ENCODE peak calls at places on chromosomes 11 and 22, in four cellular contexts. S is A549, C is HepG2, H is K562. O is an unnamed sample.

GRCh38 chr11:2099523-2100316 is 39.5 kb downstream of the IGF2 start:
- DNase-seq in S (no peak), C (no peak), H (no peak), O (no peak)

GRCh38 chr22:26835929-26836528 is 178.6 kb downstream of the MIAT start:
- DNase-seq in S (peak), C (peak), H (peak), O (peak)

GRCh38 chr11:126816655-126817054 is 183.9 kb downstream of the KIRREL3 start:
- DNase-seq in S (no peak), C (no peak), H (no peak), O (no peak)

GRCh38 chr11:3340025-3340424 is 38.9 kb downstream of the ZNF195 start:
- DNase-seq in S (peak), C (no peak), H (peak), O (no peak)

GRCh38 chr11:47176328-47177228 is at the start of gene ARFGAP2:
- DNase-seq in S (peak), C (peak), H (peak), O (no peak)

GRCh38 chr11:71447791-71448256 is 369 bp downstream of the DHCR7 start:
- DNase-seq in S (no peak), C (no peak), H (peak), O (peak)

GRCh38 chr11:22752908-22753310 is 76.7 kb downstream of the SVIP start:
- DNase-seq in S (no peak), C (no peak), H (no peak), O (no peak)

GRCh38 chr11:47388697-47389576 is 10.6 kb upstream of the SPI1 start:
- DNase-seq in S (no peak), C (no peak), H (no peak), O (no peak)

GRCh38 chr22:26161746-26162145 is 7.5 kb upstream of the SEZ6L start:
- DNase-seq in S (no peak), C (no peak), H (no peak), O (no peak)

GRCh38 chr11:68826726-68827125 is 15.0 kb downstream of the CPT1A start:
- DNase-seq in S (no peak), C (no peak), H (no peak), O (no peak)

GRCh38 chr22:28939932-28940331 is 56.6 kb downstream of the ZNRF3 start:
- DNase-seq in S (no peak), C (no peak), H (no peak), O (no peak)

GRCh38 chr11:71286701-71287643 is 34.6 kb upstream of the SHANK2 start:
- DNase-seq in S (peak), C (peak), H (no peak), O (no peak)

GRCh38 chr22:47289316-47289985 is 527.0 kb downstream of the TBC1D22A start:
- DNase-seq in S (no peak), C (no peak), H (no peak), O (no peak)

GRCh38 chr11:89293966-89294679 is 116.4 kb downstream of the TYR start:
- DNase-seq in S (no peak), C (no peak), H (no peak), O (peak)

GRCh38 chr11:57552479-57552878 is 15.0 kb downstream of the UBE2L6 start:
- DNase-seq in S (no peak), C (peak), H (no peak), O (no peak)

DNA sequence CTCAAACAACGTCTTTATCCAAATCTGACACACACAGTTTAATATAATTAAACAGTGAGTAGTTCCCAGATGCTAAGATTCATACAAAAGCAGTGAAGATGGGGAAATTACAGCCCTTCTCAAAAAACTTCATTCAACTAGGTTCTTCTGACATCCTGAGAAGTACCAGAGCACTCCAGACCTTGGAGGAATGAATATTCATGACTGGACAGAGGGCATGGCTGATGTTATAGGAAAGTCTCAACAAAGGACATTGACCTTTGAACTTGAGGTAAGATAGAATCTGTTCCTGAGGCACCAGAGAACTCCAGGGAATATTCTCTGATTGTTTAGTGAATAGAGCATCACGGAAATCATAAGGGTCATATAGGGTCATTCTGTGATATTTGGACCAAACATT is 106.4 kb upstream of the SLC5A12 start:
- DNase-seq in S (no peak), C (no peak), H (no peak), O (no peak)
- TF ChIP-seq JUN in S (no peak), C (no peak), H (no peak), O (no peak)

GRCh38 chr11:6569706-6570105 is 33.7 kb downstream of the RRP8 start:
- DNase-seq in S (no peak), C (no peak), H (no peak), O (no peak)

GRCh38 chr11:6570691-6571427 is 32.6 kb downstream of the RRP8 start:
- DNase-seq in S (no peak), C (no peak), H (no peak), O (no peak)

GRCh38 chr11:6571434-6572008 is 31.9 kb downstream of the RRP8 start:
- DNase-seq in S (no peak), C (no peak), H (no peak), O (no peak)

GRCh38 chr11:6574816-6575715 is 28.4 kb downstream of the RRP8 start:
- DNase-seq in S (no peak), C (no peak), H (no peak), O (peak)

DNA sequence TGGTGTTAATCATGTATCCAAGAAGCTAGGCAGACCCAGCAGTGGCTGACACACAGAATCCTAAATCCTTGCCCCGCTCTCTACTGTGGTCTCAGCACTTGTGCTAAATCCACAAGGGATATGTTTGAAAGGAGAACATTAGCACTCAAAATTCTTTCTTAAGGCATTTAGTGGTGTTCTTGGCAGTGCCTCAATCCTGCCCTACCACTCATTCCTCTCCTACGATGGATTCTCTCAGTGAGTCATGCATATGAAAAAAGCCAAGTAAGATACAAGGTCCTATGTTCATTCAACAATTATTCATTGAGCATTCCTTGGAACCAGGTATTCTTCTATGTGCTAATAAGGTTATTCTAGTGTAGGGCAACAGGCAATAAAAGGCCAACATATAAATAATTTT is 31.2 kb downstream of the RRP8 start:
- DNase-seq in S (no peak), C (no peak), H (no peak), O (no peak)
- TF ChIP-seq CEBPB in S (no peak), C (no peak), H (no peak), O (no peak)

GRCh38 chr22:19940536-19941364 is 822 bp upstream of the COMT start:
- DNase-seq in S (no peak), C (no peak), H (peak), O (no peak)
- TF ChIP-seq JUN in S (no peak), C (no peak), H (no peak), O (no peak)

GRCh38 chr11:11171854-11172253 is 181.2 kb downstream of the CSNK2A3 start:
- DNase-seq in S (no peak), C (no peak), H (no peak), O (no peak)
- TF ChIP-seq CEBPB in S (no peak), C (no peak), H (no peak), O (no peak)

GRCh38 chr11:50178732-50179131 is 146.1 kb downstream of the OR4C45 start:
- DNase-seq in S (no peak), C (no peak), H (no peak), O (no peak)

GRCh38 chr11:50169634-50170033 is 137.0 kb downstream of the OR4C45 start:
- DNase-seq in S (no peak), C (no peak), H (no peak), O (no peak)

GRCh38 chr11:50174975-50175374 is 142.3 kb downstream of the OR4C45 start:
- DNase-seq in S (no peak), C (no peak), H (no peak), O (no peak)

GRCh38 chr11:50170115-50170514 is 137.4 kb downstream of the OR4C45 start:
- DNase-seq in S (no peak), C (no peak), H (no peak), O (no peak)

DNA sequence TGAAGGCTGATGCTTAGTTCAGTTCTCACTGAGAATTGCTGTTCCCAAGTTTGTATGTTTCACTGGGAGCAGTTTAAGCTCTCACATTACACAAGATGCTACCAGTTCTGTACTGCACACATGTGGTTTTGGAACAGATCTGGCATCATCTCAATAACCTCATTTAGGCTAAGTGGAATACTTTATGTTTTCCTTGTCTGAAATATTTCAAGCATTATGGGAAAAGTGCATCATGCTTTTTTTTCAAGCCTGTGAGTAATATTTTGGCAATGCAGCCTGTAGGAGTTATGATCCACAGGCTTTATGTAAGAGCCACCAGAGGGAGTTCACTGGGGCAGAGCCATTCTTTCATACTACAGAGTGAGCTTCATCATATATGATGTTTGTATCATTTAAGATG is 141.5 kb downstream of the OR4C45 start:
- DNase-seq in S (no peak), C (no peak), H (no peak), O (no peak)
- TF ChIP-seq JUN in S (no peak), C (no peak), H (no peak), O (no peak)

GRCh38 chr22:17390087-17390486 is 20.8 kb downstream of the CECR2 start:
- DNase-seq in S (no peak), C (no peak), H (no peak), O (no peak)

GRCh38 chr22:17384612-17385345 is 15.5 kb downstream of the CECR2 start:
- DNase-seq in S (no peak), C (no peak), H (no peak), O (no peak)

GRCh38 chr22:17388235-17388634 is 19.0 kb downstream of the CECR2 start:
- DNase-seq in S (no peak), C (no peak), H (no peak), O (no peak)

GRCh38 chr22:17381237-17381913 is 12.1 kb downstream of the CECR2 start:
- DNase-seq in S (no peak), C (peak), H (no peak), O (no peak)

GRCh38 chr22:17387356-17387755 is 18.1 kb downstream of the CECR2 start:
- DNase-seq in S (no peak), C (no peak), H (no peak), O (no peak)
- TF ChIP-seq CEBPB in S (no peak), C (no peak), H (no peak), O (no peak)

GRCh38 chr11:73168925-73169579 is 26.9 kb upstream of the FCHSD2 start:
- DNase-seq in S (no peak), C (peak), H (no peak), O (no peak)

GRCh38 chr11:73167555-73167954 is 25.4 kb upstream of the FCHSD2 start:
- DNase-seq in S (no peak), C (no peak), H (no peak), O (no peak)

GRCh38 chr11:73171762-73172161 is 29.6 kb upstream of the FCHSD2 start:
- DNase-seq in S (no peak), C (no peak), H (no peak), O (no peak)

GRCh38 chr11:73172992-73173656 is 31.0 kb upstream of the FCHSD2 start:
- DNase-seq in S (no peak), C (peak), H (no peak), O (no peak)

DNA sequence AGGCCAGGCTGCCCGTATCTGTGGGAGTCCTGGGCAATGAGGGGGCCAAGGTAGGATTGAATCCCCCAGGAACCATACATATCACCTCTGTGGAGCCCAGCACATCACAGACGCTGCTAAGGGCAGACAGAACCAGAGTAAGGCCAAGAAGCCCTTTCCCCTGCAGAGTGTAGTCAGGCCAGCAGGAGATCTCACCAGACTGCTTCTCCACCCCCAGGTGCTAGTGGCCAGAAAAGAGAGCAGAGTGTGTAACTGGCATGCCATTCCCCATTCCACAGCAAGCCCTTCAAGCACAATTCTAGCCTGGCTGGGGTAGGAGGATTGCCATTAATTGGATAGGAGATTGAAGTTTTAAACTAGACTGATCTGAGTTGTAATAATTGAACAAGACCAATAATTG is 28.0 kb upstream of the FCHSD2 start:
- DNase-seq in S (no peak), C (no peak), H (no peak), O (no peak)
- TF ChIP-seq JUN in S (no peak), C (no peak), H (no peak), O (no peak)